ENCODE peak calls at places on chromosomes 16 and 17, in eight cellular contexts. One of them, this sample, is unnamed.

GRCh38 chr16:87044031-87044380 is 273.2 kb downstream of the C16orf95 start:
- DNase-seq in NCI-H1436: no peak
- DNase-seq in GM12891: no peak
- DNase-seq in heart right ventricle: no peak
- DNase-seq in HL-60: no peak
- DNase-seq in T-helper 9 cell: no peak
- DNase-seq in renal cortical epithelial cell: no peak
- DNase-seq in EL: no peak
- DNase-seq in this sample: no peak

GRCh38 chr16:4140652-4141051 is 24.4 kb upstream of the ADCY9 start:
- DNase-seq in T-helper 9 cell: no peak
- DNase-seq in HL-60: no peak
- DNase-seq in NCI-H1436: peak
- DNase-seq in GM12891: no peak
- DNase-seq in heart right ventricle: no peak
- DNase-seq in EL: peak
- DNase-seq in renal cortical epithelial cell: peak
- DNase-seq in this sample: no peak

GRCh38 chr16:3190949-3191353 is 2.9 kb downstream of the OR1F1 start:
- DNase-seq in EL: no peak
- DNase-seq in heart right ventricle: no peak
- DNase-seq in renal cortical epithelial cell: no peak
- DNase-seq in T-helper 9 cell: no peak
- DNase-seq in NCI-H1436: no peak
- DNase-seq in HL-60: no peak
- DNase-seq in GM12891: no peak
- DNase-seq in this sample: no peak

GRCh38 chr17:32586666-32587065 is 99.9 kb downstream of the CDK5R1 start:
- DNase-seq in renal cortical epithelial cell: no peak
- DNase-seq in EL: peak
- DNase-seq in NCI-H1436: no peak
- DNase-seq in HL-60: no peak
- DNase-seq in T-helper 9 cell: no peak
- DNase-seq in GM12891: no peak
- DNase-seq in heart right ventricle: no peak
- DNase-seq in this sample: no peak

GRCh38 chr17:61732169-61732568 is 131.2 kb downstream of the BRIP1 start:
- DNase-seq in renal cortical epithelial cell: no peak
- DNase-seq in T-helper 9 cell: no peak
- DNase-seq in HL-60: no peak
- DNase-seq in NCI-H1436: no peak
- DNase-seq in EL: no peak
- DNase-seq in heart right ventricle: no peak
- DNase-seq in GM12891: no peak
- DNase-seq in this sample: no peak

GRCh38 chr16:87464691-87465300 is 28.0 kb downstream of the ZCCHC14 start:
- DNase-seq in HL-60: peak
- DNase-seq in T-helper 9 cell: no peak
- DNase-seq in EL: peak
- DNase-seq in heart right ventricle: peak
- DNase-seq in renal cortical epithelial cell: peak
- DNase-seq in NCI-H1436: no peak
- DNase-seq in GM12891: peak
- DNase-seq in this sample: no peak

GRCh38 chr17:76278952-76279741 is 14.0 kb downstream of the UBALD2 start:
- DNase-seq in heart right ventricle: peak
- DNase-seq in EL: peak
- DNase-seq in NCI-H1436: peak
- DNase-seq in T-helper 9 cell: peak
- DNase-seq in GM12891: peak
- DNase-seq in renal cortical epithelial cell: peak
- DNase-seq in HL-60: peak
- DNase-seq in this sample: peak

GRCh38 chr16:7443108-7443507 is 110.5 kb downstream of the RBFOX1 start:
- DNase-seq in GM12891: no peak
- DNase-seq in HL-60: no peak
- DNase-seq in EL: no peak
- DNase-seq in renal cortical epithelial cell: no peak
- DNase-seq in NCI-H1436: no peak
- DNase-seq in T-helper 9 cell: no peak
- DNase-seq in heart right ventricle: no peak
- DNase-seq in this sample: no peak

GRCh38 chr16:30775131-30775380 is 11.9 kb downstream of the ZNF629 start:
- DNase-seq in GM12891: no peak
- DNase-seq in heart right ventricle: no peak
- DNase-seq in EL: no peak
- DNase-seq in T-helper 9 cell: no peak
- DNase-seq in renal cortical epithelial cell: no peak
- DNase-seq in HL-60: no peak
- DNase-seq in NCI-H1436: no peak
- DNase-seq in this sample: no peak

GRCh38 chr17:46001390-46002310 is 2.6 kb downstream of the STH start:
- DNase-seq in EL: no peak
- DNase-seq in heart right ventricle: no peak
- DNase-seq in HL-60: no peak
- DNase-seq in renal cortical epithelial cell: no peak
- DNase-seq in T-helper 9 cell: no peak
- DNase-seq in NCI-H1436: no peak
- DNase-seq in GM12891: no peak
- DNase-seq in this sample: no peak

GRCh38 chr17:78568051-78568450 is 9.1 kb downstream of the DNAH17 start:
- DNase-seq in NCI-H1436: no peak
- DNase-seq in T-helper 9 cell: no peak
- DNase-seq in EL: no peak
- DNase-seq in HL-60: no peak
- DNase-seq in GM12891: no peak
- DNase-seq in renal cortical epithelial cell: no peak
- DNase-seq in heart right ventricle: no peak
- DNase-seq in this sample: no peak

GRCh38 chr17:18981642-18982424 is 22.7 kb downstream of the FAM83G start:
- DNase-seq in HL-60: no peak
- DNase-seq in NCI-H1436: no peak
- DNase-seq in GM12891: no peak
- DNase-seq in T-helper 9 cell: no peak
- DNase-seq in renal cortical epithelial cell: peak
- DNase-seq in heart right ventricle: no peak
- DNase-seq in EL: peak
- DNase-seq in this sample: no peak

GRCh38 chr17:79354173-79354820 is 256.6 kb downstream of the RBFOX3 start:
- DNase-seq in T-helper 9 cell: no peak
- DNase-seq in EL: no peak
- DNase-seq in heart right ventricle: no peak
- DNase-seq in renal cortical epithelial cell: no peak
- DNase-seq in NCI-H1436: no peak
- DNase-seq in HL-60: no peak
- DNase-seq in GM12891: no peak
- DNase-seq in this sample: no peak

GRCh38 chr16:57807968-57808528 is 5.8 kb upstream of the KIFC3 start:
- DNase-seq in EL: peak
- DNase-seq in renal cortical epithelial cell: peak
- DNase-seq in GM12891: peak
- DNase-seq in NCI-H1436: peak
- DNase-seq in HL-60: peak
- DNase-seq in heart right ventricle: peak
- DNase-seq in T-helper 9 cell: peak
- DNase-seq in this sample: peak

GRCh38 chr17:17446666-17447155 is 30.1 kb upstream of the MED9 start:
- DNase-seq in GM12891: no peak
- DNase-seq in T-helper 9 cell: no peak
- DNase-seq in renal cortical epithelial cell: no peak
- DNase-seq in heart right ventricle: no peak
- DNase-seq in EL: no peak
- DNase-seq in NCI-H1436: no peak
- DNase-seq in HL-60: no peak
- DNase-seq in this sample: no peak

GRCh38 chr16:52597772-52598483 is 51.0 kb upstream of the TOX3 start:
- DNase-seq in HL-60: no peak
- DNase-seq in NCI-H1436: no peak
- DNase-seq in heart right ventricle: no peak
- DNase-seq in T-helper 9 cell: no peak
- DNase-seq in EL: no peak
- DNase-seq in renal cortical epithelial cell: peak
- DNase-seq in GM12891: no peak
- DNase-seq in this sample: no peak

GRCh38 chr16:30009085-30009862 is 1.6 kb downstream of the DOC2A start:
- DNase-seq in heart right ventricle: no peak
- DNase-seq in EL: no peak
- DNase-seq in GM12891: peak
- DNase-seq in HL-60: no peak
- DNase-seq in T-helper 9 cell: no peak
- DNase-seq in renal cortical epithelial cell: no peak
- DNase-seq in NCI-H1436: no peak
- DNase-seq in this sample: no peak

GRCh38 chr16:30122621-30123160 is 329 bp downstream of the MAPK3 start:
- DNase-seq in GM12891: no peak
- DNase-seq in HL-60: no peak
- DNase-seq in EL: no peak
- DNase-seq in T-helper 9 cell: peak
- DNase-seq in heart right ventricle: no peak
- DNase-seq in renal cortical epithelial cell: no peak
- DNase-seq in NCI-H1436: peak
- DNase-seq in this sample: no peak

GRCh38 chr16:88482630-88483391 is 29.7 kb downstream of the ZFPM1 start:
- DNase-seq in NCI-H1436: no peak
- DNase-seq in heart right ventricle: no peak
- DNase-seq in renal cortical epithelial cell: no peak
- DNase-seq in EL: no peak
- DNase-seq in T-helper 9 cell: no peak
- DNase-seq in GM12891: no peak
- DNase-seq in HL-60: peak
- DNase-seq in this sample: no peak

GRCh38 chr17:70295732-70296131 is 126.4 kb downstream of the KCNJ2 start:
- DNase-seq in NCI-H1436: no peak
- DNase-seq in T-helper 9 cell: no peak
- DNase-seq in EL: no peak
- DNase-seq in heart right ventricle: peak
- DNase-seq in renal cortical epithelial cell: no peak
- DNase-seq in HL-60: peak
- DNase-seq in GM12891: no peak
- DNase-seq in this sample: no peak

GRCh38 chr16:15636392-15636873 is 6.5 kb downstream of the MARF1 start:
- DNase-seq in renal cortical epithelial cell: no peak
- DNase-seq in GM12891: no peak
- DNase-seq in T-helper 9 cell: no peak
- DNase-seq in NCI-H1436: no peak
- DNase-seq in heart right ventricle: no peak
- DNase-seq in EL: no peak
- DNase-seq in HL-60: no peak
- DNase-seq in this sample: no peak

GRCh38 chr16:57977418-57978069 is 6.6 kb upstream of the CNGB1 start:
- DNase-seq in T-helper 9 cell: no peak
- DNase-seq in EL: no peak
- DNase-seq in NCI-H1436: no peak
- DNase-seq in renal cortical epithelial cell: no peak
- DNase-seq in HL-60: no peak
- DNase-seq in GM12891: no peak
- DNase-seq in heart right ventricle: no peak
- DNase-seq in this sample: no peak

GRCh38 chr16:10976663-10977062 is 32.3 kb downstream of the CLEC16A start:
- DNase-seq in renal cortical epithelial cell: no peak
- DNase-seq in T-helper 9 cell: no peak
- DNase-seq in heart right ventricle: no peak
- DNase-seq in GM12891: no peak
- DNase-seq in NCI-H1436: no peak
- DNase-seq in EL: no peak
- DNase-seq in HL-60: no peak
- DNase-seq in this sample: no peak

GRCh38 chr17:74408262-74408661 is 23.6 kb upstream of the GPRC5C start:
- DNase-seq in NCI-H1436: no peak
- DNase-seq in T-helper 9 cell: no peak
- DNase-seq in heart right ventricle: no peak
- DNase-seq in EL: peak
- DNase-seq in GM12891: no peak
- DNase-seq in HL-60: no peak
- DNase-seq in renal cortical epithelial cell: peak
- DNase-seq in this sample: no peak

GRCh38 chr17:49209061-49209571 is 1.3 kb downstream of the GNGT2 start:
- DNase-seq in EL: peak
- DNase-seq in NCI-H1436: no peak
- DNase-seq in renal cortical epithelial cell: peak
- DNase-seq in HL-60: no peak
- DNase-seq in T-helper 9 cell: no peak
- DNase-seq in heart right ventricle: no peak
- DNase-seq in GM12891: no peak
- DNase-seq in this sample: no peak

GRCh38 chr16:50096791-50097190 is 31.0 kb downstream of the HEATR3 start:
- DNase-seq in renal cortical epithelial cell: no peak
- DNase-seq in NCI-H1436: no peak
- DNase-seq in EL: peak
- DNase-seq in heart right ventricle: no peak
- DNase-seq in HL-60: no peak
- DNase-seq in T-helper 9 cell: no peak
- DNase-seq in GM12891: no peak
- DNase-seq in this sample: no peak

GRCh38 chr16:87445486-87445885 is 47.3 kb downstream of the ZCCHC14 start:
- DNase-seq in NCI-H1436: no peak
- DNase-seq in HL-60: no peak
- DNase-seq in renal cortical epithelial cell: no peak
- DNase-seq in GM12891: no peak
- DNase-seq in T-helper 9 cell: no peak
- DNase-seq in heart right ventricle: no peak
- DNase-seq in EL: peak
- DNase-seq in this sample: no peak

GRCh38 chr17:19645608-19646250 is 2.8 kb upstream of the ALDH3A2 start:
- DNase-seq in GM12891: peak
- DNase-seq in heart right ventricle: peak
- DNase-seq in NCI-H1436: peak
- DNase-seq in renal cortical epithelial cell: no peak
- DNase-seq in HL-60: peak
- DNase-seq in T-helper 9 cell: peak
- DNase-seq in EL: peak
- DNase-seq in this sample: peak

GRCh38 chr17:83124871-83125514 is 45.6 kb downstream of the METRNL start:
- DNase-seq in HL-60: peak
- DNase-seq in EL: no peak
- DNase-seq in T-helper 9 cell: peak
- DNase-seq in GM12891: no peak
- DNase-seq in heart right ventricle: no peak
- DNase-seq in renal cortical epithelial cell: no peak
- DNase-seq in NCI-H1436: no peak
- DNase-seq in this sample: peak

GRCh38 chr16:10876799-10877341 is at the start of gene CIITA:
- DNase-seq in EL: peak
- DNase-seq in heart right ventricle: peak
- DNase-seq in T-helper 9 cell: no peak
- DNase-seq in NCI-H1436: no peak
- DNase-seq in HL-60: peak
- DNase-seq in renal cortical epithelial cell: peak
- DNase-seq in GM12891: peak
- DNase-seq in this sample: peak

GRCh38 chr17:75799402-75799801 is 14.8 kb downstream of the UNK start:
- DNase-seq in heart right ventricle: no peak
- DNase-seq in T-helper 9 cell: no peak
- DNase-seq in HL-60: no peak
- DNase-seq in renal cortical epithelial cell: no peak
- DNase-seq in NCI-H1436: no peak
- DNase-seq in EL: no peak
- DNase-seq in GM12891: no peak
- DNase-seq in this sample: no peak

GRCh38 chr17:32142857-32143524 is 689 bp downstream of the RHOT1 start:
- DNase-seq in NCI-H1436: no peak
- DNase-seq in GM12891: no peak
- DNase-seq in heart right ventricle: peak
- DNase-seq in EL: peak
- DNase-seq in renal cortical epithelial cell: peak
- DNase-seq in HL-60: peak
- DNase-seq in T-helper 9 cell: no peak
- DNase-seq in this sample: no peak

GRCh38 chr16:12874135-12874534 is 27.3 kb upstream of the SHISA9 start:
- DNase-seq in GM12891: no peak
- DNase-seq in HL-60: no peak
- DNase-seq in heart right ventricle: no peak
- DNase-seq in renal cortical epithelial cell: peak
- DNase-seq in EL: peak
- DNase-seq in NCI-H1436: no peak
- DNase-seq in T-helper 9 cell: no peak
- DNase-seq in this sample: no peak

GRCh38 chr16:4958510-4959111 is 481 bp downstream of the SEC14L5 start:
- DNase-seq in T-helper 9 cell: no peak
- DNase-seq in renal cortical epithelial cell: no peak
- DNase-seq in heart right ventricle: no peak
- DNase-seq in GM12891: no peak
- DNase-seq in EL: no peak
- DNase-seq in NCI-H1436: no peak
- DNase-seq in HL-60: no peak
- DNase-seq in this sample: no peak